ENCODE peak calls at places on chromosomes 11 and 22, in nine cellular contexts. U is activated T-cell treated with anti-CD3 and anti-CD28 coated beads, Interleukin-2, amount 50 U/mL, for 48 hours; F is ACHN; Y is esophagus squamous epithelium; I is activated CD4-positive, alpha-beta T cell treated with anti-CD3 and anti-CD28 coated beads, Interleukin-2, amount 10 ng/mL, durations not matched to agents 7 days and 5 days; P is stimulated activated CD8-positive, alpha-beta memory T cell treated with anti-CD3 and anti-CD28 coated beads, Interleukin-12 subunit alpha, Interleukin-12 subunit beta, amount 100 ng/mL, for 4 hours; M is astrocyte of the spinal cord; S is left cardiac atrium; O is LNCaP clone FGC. X is an unnamed sample.

GRCh38 chr22:45511847-45512261 is 9.2 kb downstream of the FBLN1 start:
- DNase-seq in U (no peak), F (no peak), Y (no peak), I (no peak), P (no peak), M (peak), S (peak), O (no peak), X (no peak)

GRCh38 chr11:82969811-82970210 is 68.3 kb downstream of the DDIAS start:
- DNase-seq in U (no peak), F (no peak), Y (no peak), I (no peak), P (no peak), M (no peak), S (no peak), O (no peak), X (no peak)

GRCh38 chr11:1744879-1745700 is 5.3 kb downstream of the IFITM10 start:
- DNase-seq in U (no peak), F (no peak), Y (no peak), I (no peak), P (no peak), M (no peak), S (peak), O (no peak), X (no peak)

GRCh38 chr22:40714514-40714966 is 35.3 kb downstream of the MCHR1 start:
- DNase-seq in U (no peak), F (peak), Y (no peak), I (no peak), P (no peak), M (peak), S (no peak), O (no peak), X (peak)

GRCh38 chr22:39493759-39494158 is 8.3 kb upstream of the MIEF1 start:
- DNase-seq in U (no peak), F (no peak), Y (no peak), I (no peak), P (no peak), M (peak), S (no peak), O (no peak), X (no peak)

GRCh38 chr11:58027341-58027740 is 3.4 kb upstream of the OR6Q1 start:
- DNase-seq in U (no peak), F (no peak), Y (no peak), I (no peak), P (no peak), M (peak), S (no peak), O (no peak), X (no peak)

GRCh38 chr11:17014774-17015638 is 792 bp upstream of the PLEKHA7 start:
- DNase-seq in U (peak), F (no peak), Y (no peak), I (peak), P (no peak), M (peak), S (peak), O (no peak), X (peak)

GRCh38 chr11:34203377-34203801 is 98.0 kb downstream of the NAT10 start:
- DNase-seq in U (no peak), F (no peak), Y (no peak), I (no peak), P (no peak), M (no peak), S (no peak), O (no peak), X (no peak)

GRCh38 chr22:21691773-21692172 is 26.0 kb downstream of the PPIL2 start:
- DNase-seq in U (no peak), F (no peak), Y (no peak), I (no peak), P (no peak), M (no peak), S (no peak), O (no peak), X (no peak)

GRCh38 chr11:1597981-1598380 is at the start of gene KRTAP5-2:
- DNase-seq in U (no peak), F (no peak), Y (no peak), I (no peak), P (no peak), M (no peak), S (no peak), O (no peak), X (no peak)

GRCh38 chr11:36196476-36197099 is 92.6 kb downstream of the COMMD9 start:
- DNase-seq in U (no peak), F (no peak), Y (no peak), I (no peak), P (no peak), M (no peak), S (no peak), O (no peak), X (no peak)

GRCh38 chr11:69860796-69861445 is 41.7 kb upstream of the FGF3 start:
- DNase-seq in U (no peak), F (no peak), Y (no peak), I (no peak), P (no peak), M (no peak), S (no peak), O (no peak), X (no peak)

GRCh38 chr11:33735166-33735425 is 1.1 kb downstream of the CD59 start:
- DNase-seq in U (no peak), F (no peak), Y (no peak), I (peak), P (no peak), M (no peak), S (no peak), O (no peak), X (no peak)

GRCh38 chr11:113447621-113448310 is 27.4 kb downstream of the DRD2 start:
- DNase-seq in U (no peak), F (no peak), Y (no peak), I (no peak), P (no peak), M (peak), S (no peak), O (no peak), X (no peak)

GRCh38 chr11:10478574-10479550 is 23.8 kb downstream of the AMPD3 start:
- DNase-seq in U (no peak), F (no peak), Y (no peak), I (no peak), P (no peak), M (no peak), S (no peak), O (no peak), X (no peak)

GRCh38 chr11:106091480-106092123 is 14.1 kb downstream of the AASDHPPT start:
- DNase-seq in U (peak), F (peak), Y (no peak), I (no peak), P (no peak), M (peak), S (no peak), O (no peak), X (no peak)

GRCh38 chr22:50684501-50684900 is 11.9 kb downstream of the SHANK3 start:
- DNase-seq in U (no peak), F (no peak), Y (no peak), I (no peak), P (no peak), M (no peak), S (no peak), O (no peak), X (no peak)

GRCh38 chr11:122776546-122776945 is 61.8 kb upstream of the CRTAM start:
- DNase-seq in U (no peak), F (no peak), Y (no peak), I (no peak), P (no peak), M (no peak), S (no peak), O (no peak), X (no peak)

GRCh38 chr11:115421338-115422012 is 82.7 kb downstream of the CADM1 start:
- DNase-seq in U (no peak), F (no peak), Y (no peak), I (no peak), P (no peak), M (no peak), S (no peak), O (peak), X (no peak)

GRCh38 chr11:82546556-82547162 is 187.0 kb downstream of the FAM181B start:
- DNase-seq in U (no peak), F (no peak), Y (no peak), I (no peak), P (no peak), M (no peak), S (no peak), O (no peak), X (peak)

GRCh38 chr11:77672276-77672675 is 34.7 kb upstream of the CLNS1A start:
- DNase-seq in U (no peak), F (peak), Y (no peak), I (no peak), P (no peak), M (peak), S (no peak), O (peak), X (no peak)

GRCh38 chr22:40512426-40513136 is 123.9 kb downstream of the MRTFA start:
- DNase-seq in U (no peak), F (peak), Y (no peak), I (no peak), P (no peak), M (peak), S (no peak), O (no peak), X (no peak)

GRCh38 chr22:36467946-36468345 is 13.5 kb downstream of the TXN2 start:
- DNase-seq in U (peak), F (peak), Y (no peak), I (no peak), P (no peak), M (peak), S (no peak), O (no peak), X (no peak)

GRCh38 chr11:19829109-19829790 is 116.6 kb downstream of the NAV2 start:
- DNase-seq in U (no peak), F (no peak), Y (no peak), I (no peak), P (no peak), M (no peak), S (no peak), O (peak), X (no peak)

GRCh38 chr11:27603376-27603775 is 96.8 kb upstream of the LIN7C start:
- DNase-seq in U (no peak), F (no peak), Y (no peak), I (no peak), P (no peak), M (no peak), S (no peak), O (no peak), X (no peak)

GRCh38 chr22:37240240-37240940 is 3.7 kb downstream of the RAC2 start:
- DNase-seq in U (no peak), F (no peak), Y (no peak), I (no peak), P (no peak), M (no peak), S (no peak), O (no peak), X (no peak)

GRCh38 chr22:50105529-50106100 is 15.8 kb downstream of the MOV10L1 start:
- DNase-seq in U (no peak), F (no peak), Y (no peak), I (peak), P (no peak), M (no peak), S (no peak), O (no peak), X (no peak)

GRCh38 chr11:33478111-33478573 is 221.0 kb downstream of the HIPK3 start:
- DNase-seq in U (no peak), F (no peak), Y (no peak), I (no peak), P (no peak), M (no peak), S (no peak), O (no peak), X (no peak)

GRCh38 chr22:50252081-50253045 is 1.3 kb upstream of the HDAC10 start:
- DNase-seq in U (peak), F (peak), Y (no peak), I (peak), P (peak), M (peak), S (peak), O (no peak), X (peak)

GRCh38 chr11:120431633-120432032 is 79.9 kb upstream of the GRIK4 start:
- DNase-seq in U (no peak), F (peak), Y (no peak), I (no peak), P (no peak), M (no peak), S (no peak), O (no peak), X (no peak)

GRCh38 chr11:112227002-112227401 is 774 bp downstream of the PTS start:
- DNase-seq in U (no peak), F (peak), Y (no peak), I (no peak), P (no peak), M (no peak), S (no peak), O (no peak), X (no peak)

GRCh38 chr11:72764503-72764902 is 12.3 kb upstream of the ARAP1 start:
- DNase-seq in U (no peak), F (no peak), Y (no peak), I (no peak), P (no peak), M (no peak), S (no peak), O (no peak), X (no peak)

GRCh38 chr11:60852639-60853468 is 2.9 kb downstream of the PTGDR2 start:
- DNase-seq in U (no peak), F (no peak), Y (no peak), I (no peak), P (no peak), M (no peak), S (no peak), O (no peak), X (peak)

GRCh38 chr11:129743029-129743846 is 72.4 kb upstream of the TMEM45B start:
- DNase-seq in U (no peak), F (no peak), Y (no peak), I (no peak), P (no peak), M (no peak), S (peak), O (no peak), X (no peak)

GRCh38 chr11:44258190-44258489 is 51.8 kb downstream of the ALX4 start:
- DNase-seq in U (no peak), F (no peak), Y (no peak), I (no peak), P (no peak), M (no peak), S (no peak), O (no peak), X (peak)

GRCh38 chr11:5151713-5152153 is 2.8 kb downstream of the OR52A1 start:
- DNase-seq in U (no peak), F (no peak), Y (no peak), I (no peak), P (no peak), M (no peak), S (no peak), O (no peak), X (no peak)

X was measured in ecto neural progenitor cell.